ENCODE peak calls at places on chromosome 2, in six cellular contexts. F is neuronal stem cell; Z is CD8-positive, alpha-beta memory T cell; N is stomach; D is heart left ventricle; H is IMR-90. P is an unnamed sample. For H3K27me3 and H3K4me1, the result is how much of the 10 kb centered on the place peaks cover.

GRCh38 chr2:189285962-189286648 is 106.5 kb upstream of the COL5A2 start:
- DNase-seq in F (no peak), Z (no peak), N (no peak), D (no peak), H (peak), P (no peak)

GRCh38 chr2:56026828-56027227 is 103.2 kb upstream of the EFEMP1 start:
- DNase-seq in F (no peak), Z (no peak), N (no peak), D (no peak), H (no peak), P (no peak)

GRCh38 chr2:233148354-233148753 is 88.2 kb downstream of the INPP5D start:
- DNase-seq in F (no peak), Z (no peak), N (no peak), D (no peak), H (no peak), P (no peak)

GRCh38 chr2:128388414-128389032 is 69.9 kb upstream of the HS6ST1 start:
- DNase-seq in F (no peak), Z (no peak), N (peak), D (no peak), H (peak), P (peak)

GRCh38 chr2:119431155-119431975 is at the start of gene TMEM37:
- DNase-seq in F (peak), Z (no peak), N (peak), D (peak), H (peak), P (peak)

GRCh38 chr2:139769633-139770032 is 989.4 kb upstream of the NXPH2 start:
- DNase-seq in F (no peak), Z (no peak), N (no peak), D (no peak), H (no peak), P (no peak)

GRCh38 chr2:196442211-196442610 is 197.3 kb upstream of the CCDC150 start:
- DNase-seq in F (no peak), Z (no peak), N (no peak), D (no peak), H (peak), P (no peak)

GRCh38 chr2:227153766-227154486 is 10.1 kb downstream of the COL4A4 start:
- DNase-seq in F (no peak), Z (no peak), N (peak), D (peak), H (no peak), P (no peak)

GRCh38 chr2:28163028-28163427 is 229.6 kb upstream of the FOSL2 start:
- DNase-seq in F (no peak), Z (no peak), N (no peak), D (no peak), H (no peak), P (no peak)

GRCh38 chr2:43762286-43762685 is 11.6 kb upstream of the DYNC2LI1 start:
- DNase-seq in F (no peak), Z (no peak), N (no peak), D (no peak), H (peak), P (no peak)

GRCh38 chr2:233593201-233593600 is 24.2 kb upstream of the UGT1A8 start:
- DNase-seq in F (no peak), Z (no peak), N (no peak), D (no peak), H (no peak), P (no peak)

GRCh38 chr2:29130295-29130694 is 15.1 kb downstream of the CLIP4 start:
- DNase-seq in F (no peak), Z (no peak), N (no peak), D (no peak), H (peak), P (no peak)

GRCh38 chr2:6975988-6976387 is 58.8 kb downstream of the RNF144A start:
- DNase-seq in F (no peak), Z (no peak), N (no peak), D (no peak), H (no peak), P (no peak)

GRCh38 chr2:215535726-215536125 is 99.9 kb upstream of the FN1 start:
- DNase-seq in F (no peak), Z (no peak), N (no peak), D (no peak), H (no peak), P (no peak)

GRCh38 chr2:191885103-191885502 is 38.2 kb upstream of the CAVIN2 start:
- DNase-seq in F (no peak), Z (no peak), N (no peak), D (no peak), H (no peak), P (no peak)

GRCh38 chr2:96642564-96643350 is at the start of gene FER1L5:
- DNase-seq in F (peak), Z (no peak), N (no peak), D (peak), H (peak), P (no peak)

GRCh38 chr2:127590386-127591190 is 55.1 kb downstream of the MYO7B start:
- DNase-seq in F (no peak), Z (no peak), N (peak), D (no peak), H (no peak), P (peak)

GRCh38 chr2:109021895-109022300 is 32.9 kb upstream of the EDAR start:
- DNase-seq in F (no peak), Z (no peak), N (no peak), D (no peak), H (no peak), P (no peak)

GRCh38 chr2:88897718-88898117 is 206.2 kb downstream of the RPIA start:
- DNase-seq in F (no peak), Z (no peak), N (no peak), D (no peak), H (no peak), P (no peak)

DNA sequence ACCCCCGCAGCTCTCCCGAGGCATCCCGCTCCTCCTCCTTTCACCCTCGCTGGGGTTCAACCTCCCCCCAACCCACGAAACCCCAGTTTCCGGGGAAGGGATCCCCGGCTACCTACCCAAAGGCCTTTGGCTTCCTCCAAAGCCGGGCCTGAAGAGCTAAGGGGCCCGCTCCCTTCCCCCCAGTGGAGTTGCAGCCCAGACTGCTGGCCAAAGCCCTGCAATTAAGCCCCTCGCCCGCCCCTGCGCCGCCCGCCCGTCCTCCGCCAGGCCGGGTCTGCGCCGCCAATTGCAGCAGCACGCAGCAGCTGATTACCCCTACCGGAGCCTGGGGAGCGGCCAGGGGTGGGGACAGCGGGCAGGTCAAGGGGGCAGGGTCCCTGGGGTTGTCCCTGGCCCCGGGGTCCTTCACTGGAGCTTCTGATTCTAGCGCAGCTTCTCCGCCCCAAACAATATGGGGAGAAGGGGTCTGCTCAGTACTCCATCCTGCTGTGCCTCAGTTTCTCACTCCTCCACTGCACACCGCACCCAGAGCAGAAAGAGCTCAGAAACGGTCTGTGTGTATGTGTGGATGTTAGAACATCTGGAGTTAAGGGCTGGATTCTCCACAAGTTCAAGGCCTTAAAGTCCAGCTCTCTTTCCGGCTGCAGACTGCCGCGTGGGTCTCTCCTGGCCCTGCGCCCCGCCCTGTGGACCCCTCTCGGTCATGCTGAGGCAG is 16.9 kb downstream of the WNT10A start:
- DNase-seq in F (no peak), Z (no peak), N (no peak), D (no peak), H (no peak), P (no peak)
- H3K27me3 ChIP-seq in F (half or more), Z (under half), N (under half), D (half or more), H (half or more), P (half or more)

GRCh38 chr2:77108915-77109314 is 413.3 kb downstream of the LRRTM4 start:
- DNase-seq in F (no peak), Z (no peak), N (no peak), D (no peak), H (no peak), P (no peak)

GRCh38 chr2:77104554-77104953 is 417.6 kb downstream of the LRRTM4 start:
- DNase-seq in F (no peak), Z (no peak), N (no peak), D (no peak), H (no peak), P (no peak)

GRCh38 chr2:77102927-77103326 is 419.2 kb downstream of the LRRTM4 start:
- DNase-seq in F (no peak), Z (no peak), N (no peak), D (no peak), H (no peak), P (no peak)

GRCh38 chr2:77101796-77102452 is 420.3 kb downstream of the LRRTM4 start:
- DNase-seq in F (no peak), Z (no peak), N (no peak), D (no peak), H (no peak), P (no peak)

DNA sequence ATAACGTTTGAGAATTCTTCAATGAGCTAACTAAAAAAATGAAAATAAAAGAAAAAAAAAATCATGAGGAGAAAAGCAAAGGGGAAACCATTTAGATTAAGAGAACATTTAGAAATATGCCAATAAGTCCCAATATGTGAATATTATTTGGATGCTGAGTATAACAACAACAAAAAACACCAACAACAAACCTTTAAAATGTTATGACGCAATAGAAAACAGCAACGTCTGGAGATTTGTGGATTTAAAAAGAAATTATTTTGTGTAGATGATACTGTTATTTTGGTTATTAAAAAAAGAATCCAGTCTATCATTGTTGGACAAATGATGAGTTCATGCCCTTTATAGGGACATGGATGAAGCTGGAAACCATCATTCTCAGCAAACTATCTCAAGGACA is 417.2 kb downstream of the LRRTM4 start:
- DNase-seq in F (no peak), Z (no peak), N (no peak), D (no peak), H (no peak), P (no peak)
- H3K4me1 ChIP-seq in F (under half), Z (under half), N (under half), D (under half), H (under half), P (under half)

GRCh38 chr2:1427086-1427485 is 13.8 kb downstream of the TPO start:
- DNase-seq in F (no peak), Z (no peak), N (no peak), D (no peak), H (no peak), P (no peak)

GRCh38 chr2:1430491-1430890 is 17.2 kb downstream of the TPO start:
- DNase-seq in F (no peak), Z (no peak), N (no peak), D (no peak), H (no peak), P (no peak)

GRCh38 chr2:1432726-1433125 is 19.5 kb downstream of the TPO start:
- DNase-seq in F (no peak), Z (no peak), N (no peak), D (no peak), H (no peak), P (no peak)

GRCh38 chr2:1431886-1432400 is 18.7 kb downstream of the TPO start:
- DNase-seq in F (no peak), Z (no peak), N (no peak), D (no peak), H (no peak), P (no peak)

DNA sequence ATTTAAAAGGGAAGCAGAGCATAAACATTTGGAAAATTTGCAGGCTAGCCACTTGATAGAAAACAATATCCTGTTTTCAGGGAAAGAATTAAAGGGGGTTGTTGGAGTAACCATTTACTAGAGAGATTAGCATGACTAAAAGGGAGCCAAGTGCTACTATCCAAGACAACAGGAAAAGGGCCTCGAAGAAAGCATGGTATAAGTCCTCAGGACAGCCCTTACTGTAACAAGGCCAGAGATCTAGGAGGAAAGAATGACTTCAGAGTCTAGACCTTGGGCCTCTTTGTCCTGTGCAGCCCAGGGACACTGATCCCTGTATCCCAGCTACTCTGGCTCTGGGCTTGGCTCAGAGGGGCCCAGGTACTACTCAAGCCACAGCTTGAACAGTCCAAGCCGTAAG is 16.6 kb downstream of the TPO start:
- DNase-seq in F (no peak), Z (no peak), N (no peak), D (no peak), H (no peak), P (no peak)
- H3K27me3 ChIP-seq in F (under half), Z (under half), N (under half), D (under half), H (under half), P (under half)

DNA sequence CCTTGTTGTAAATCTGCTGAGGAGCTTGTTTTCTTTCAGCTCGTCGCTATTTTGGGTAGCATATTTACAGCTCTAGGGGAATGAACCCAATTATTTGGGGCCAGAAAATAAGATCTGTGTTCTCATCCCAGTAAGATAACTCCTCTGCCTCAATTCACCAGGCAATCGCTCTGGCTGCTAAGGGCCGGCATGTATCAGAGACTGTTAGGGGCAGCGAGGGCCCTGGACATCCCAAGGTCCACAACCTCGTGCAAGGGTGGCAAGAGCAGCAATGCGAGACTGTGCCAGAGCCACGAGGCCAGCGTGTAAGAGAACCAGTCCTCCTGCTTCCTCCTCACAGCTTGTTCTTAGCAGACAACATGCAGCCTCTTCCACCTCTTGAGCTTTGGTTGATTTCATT is 66.1 kb downstream of the DDX1 start:
- DNase-seq in F (no peak), Z (no peak), N (no peak), D (no peak), H (no peak), P (no peak)
- H3K4me1 ChIP-seq in F (under half), Z (under half), N (under half), D (under half), H (under half), P (under half)

GRCh38 chr2:38343212-38343611 is 33.9 kb downstream of the ATL2 start:
- DNase-seq in F (no peak), Z (no peak), N (no peak), D (no peak), H (no peak), P (no peak)
- H3K27me3 ChIP-seq in F (under half), Z (under half), N (under half), D (under half), H (under half), P (under half)

DNA sequence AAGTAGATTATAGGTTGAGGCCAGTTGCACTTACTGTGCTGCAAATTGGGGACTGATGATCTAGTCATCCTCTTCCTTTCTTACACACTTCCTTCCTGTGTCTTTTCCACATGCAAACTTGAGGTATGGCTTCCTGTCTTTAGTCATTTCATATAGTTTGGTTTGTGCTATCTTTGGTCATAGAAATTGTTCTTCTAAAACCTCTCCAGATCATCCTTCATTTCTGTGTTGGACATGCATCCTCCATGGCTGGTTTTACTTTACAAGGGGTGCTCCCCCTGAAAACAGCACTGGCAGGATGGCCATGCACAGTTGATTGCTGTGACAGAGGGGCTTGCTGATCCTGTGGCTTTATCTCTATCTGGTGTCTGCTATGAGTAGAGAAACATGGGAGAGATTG is 36.5 kb downstream of the MGAT5 start:
- DNase-seq in F (no peak), Z (no peak), N (no peak), D (no peak), H (no peak), P (no peak)
- H3K4me1 ChIP-seq in F (under half), Z (half or more), N (half or more), D (half or more), H (under half), P (under half)

GRCh38 chr2:218882463-218882821 is 1.8 kb downstream of the WNT10A start:
- DNase-seq in F (no peak), Z (no peak), N (no peak), D (no peak), H (no peak), P (no peak)
- H3K27me3 ChIP-seq in F (half or more), Z (under half), N (under half), D (half or more), H (half or more), P (half or more)

GRCh38 chr2:236909802-236910201 is 175.9 kb upstream of the COPS8 start:
- DNase-seq in F (no peak), Z (no peak), N (no peak), D (no peak), H (no peak), P (no peak)
- H3K4me1 ChIP-seq in F (under half), Z (under half), N (under half), D (under half), H (under half), P (under half)

GRCh38 chr2:1922402-1923025 is 178.2 kb upstream of the PXDN start:
- DNase-seq in F (no peak), Z (no peak), N (no peak), D (no peak), H (no peak), P (no peak)
- H3K27me3 ChIP-seq in F (under half), Z (under half), N (under half), D (under half), H (under half), P (under half)

DNA sequence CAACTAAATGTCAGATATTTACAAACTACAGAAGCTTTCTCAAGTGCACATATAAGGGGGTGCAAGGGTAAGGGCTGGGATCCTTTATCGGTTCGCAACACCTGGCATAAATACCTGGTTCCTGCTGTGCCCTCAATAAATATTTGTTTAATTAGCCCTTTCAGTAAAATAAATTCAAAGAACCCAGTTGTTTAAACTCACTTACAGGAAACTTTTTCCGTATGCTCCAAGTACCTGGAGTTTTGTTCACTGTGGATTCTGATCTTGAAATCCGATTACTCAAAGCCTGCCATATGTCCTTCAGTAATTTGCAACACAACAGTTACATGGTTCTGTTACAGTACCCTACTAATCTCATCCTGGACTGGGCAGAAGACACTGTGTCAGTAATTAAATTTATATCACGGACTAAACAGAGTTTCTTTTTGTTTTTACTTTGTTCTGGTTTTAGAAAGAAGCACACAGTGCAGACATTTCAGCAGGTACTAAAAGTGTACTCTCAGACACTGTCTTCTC is 36.9 kb downstream of the TBC1D8 start:
- DNase-seq in F (no peak), Z (no peak), N (no peak), D (no peak), H (no peak), P (no peak)
- H3K4me1 ChIP-seq in F (under half), Z (under half), N (half or more), D (half or more), H (under half), P (under half)